ENCODE peak calls at places on chromosomes 3 and 15, in six cellular contexts. O is ACHN; A is fibroblast of lung; H is CD4-positive, CD25-positive, alpha-beta regulatory T cell; F is aorta; X is A172. T is an unnamed sample.

GRCh38 chr3:181623924-181624694 is 87.6 kb upstream of the SOX2 start:
- DNase-seq in O (peak), A (no peak), H (no peak), F (no peak), X (peak), T (peak)

GRCh38 chr3:27145719-27146118 is 223.5 kb downstream of the NEK10 start:
- DNase-seq in O (no peak), A (no peak), H (no peak), F (no peak), X (no peak), T (no peak)

GRCh38 chr15:64379216-64379960 is 1.9 kb downstream of the PCLAF start:
- DNase-seq in O (no peak), A (no peak), H (no peak), F (no peak), X (no peak), T (no peak)

GRCh38 chr3:38140326-38141172 is 2.1 kb downstream of the MYD88 start:
- DNase-seq in O (no peak), A (no peak), H (no peak), F (no peak), X (no peak), T (no peak)

GRCh38 chr3:64508140-64508539 is 179.7 kb downstream of the ADAMTS9 start:
- DNase-seq in O (no peak), A (no peak), H (no peak), F (no peak), X (no peak), T (no peak)

GRCh38 chr15:69888406-69888805 is 209.3 kb downstream of the TLE3 start:
- DNase-seq in O (no peak), A (no peak), H (no peak), F (no peak), X (no peak), T (no peak)

GRCh38 chr3:129690406-129690805 is 83.9 kb upstream of the PLXND1 start:
- DNase-seq in O (peak), A (peak), H (peak), F (no peak), X (peak), T (peak)

GRCh38 chr3:10526366-10526765 is 21.0 kb upstream of the ATP2B2 start:
- DNase-seq in O (no peak), A (no peak), H (no peak), F (no peak), X (no peak), T (no peak)

GRCh38 chr3:108008931-108009635 is 81.7 kb downstream of the CD47 start:
- DNase-seq in O (peak), A (no peak), H (no peak), F (no peak), X (peak), T (peak)

GRCh38 chr3:169145551-169145950 is 518.0 kb downstream of the MECOM start:
- DNase-seq in O (no peak), A (no peak), H (no peak), F (no peak), X (no peak), T (no peak)

GRCh38 chr3:9976736-9977709 is 9.6 kb downstream of the EMC3 start:
- DNase-seq in O (peak), A (peak), H (no peak), F (peak), X (peak), T (peak)

GRCh38 chr3:57112206-57112605 is 51.7 kb downstream of the SPATA12 start:
- DNase-seq in O (peak), A (no peak), H (no peak), F (no peak), X (peak), T (no peak)

GRCh38 chr15:85751731-85752421 is 42.8 kb downstream of the KLHL25 start:
- DNase-seq in O (no peak), A (no peak), H (no peak), F (no peak), X (no peak), T (no peak)

GRCh38 chr3:23807161-23808015 is 1.6 kb downstream of the UBE2E1 start:
- DNase-seq in O (peak), A (peak), H (no peak), F (no peak), X (peak), T (no peak)

GRCh38 chr3:89787485-89787884 is 680.1 kb downstream of the EPHA3 start:
- DNase-seq in O (no peak), A (peak), H (no peak), F (no peak), X (no peak), T (no peak)

GRCh38 chr3:51221959-51222358 is 163.1 kb upstream of the MANF start:
- DNase-seq in O (no peak), A (no peak), H (no peak), F (no peak), X (no peak), T (no peak)

GRCh38 chr3:23662079-23662617 is 143.6 kb upstream of the UBE2E1 start:
- DNase-seq in O (no peak), A (no peak), H (no peak), F (no peak), X (no peak), T (no peak)

GRCh38 chr3:28576590-28577220 is 228.1 kb upstream of the AZI2 start:
- DNase-seq in O (no peak), A (no peak), H (no peak), F (no peak), X (no peak), T (no peak)

GRCh38 chr3:165545059-165545458 is 292.2 kb downstream of the BCHE start:
- DNase-seq in O (no peak), A (no peak), H (no peak), F (no peak), X (no peak), T (no peak)

GRCh38 chr3:188749010-188749617 is 422.7 kb upstream of the TPRG1 start:
- DNase-seq in O (peak), A (no peak), H (peak), F (no peak), X (peak), T (no peak)

GRCh38 chr3:115321396-115321795 is 174.3 kb upstream of the ZBTB20 start:
- DNase-seq in O (no peak), A (peak), H (no peak), F (no peak), X (peak), T (no peak)

GRCh38 chr3:54600441-54601204 is 327.2 kb downstream of the LRTM1 start:
- DNase-seq in O (no peak), A (no peak), H (no peak), F (no peak), X (no peak), T (no peak)

GRCh38 chr3:159447841-159448240 is 540.8 kb upstream of the IL12A start:
- DNase-seq in O (no peak), A (no peak), H (no peak), F (no peak), X (no peak), T (no peak)

GRCh38 chr15:57403946-57404345 is 27.6 kb downstream of the CGNL1 start:
- DNase-seq in O (no peak), A (no peak), H (no peak), F (no peak), X (no peak), T (no peak)

GRCh38 chr3:142958707-142959106 is 4.8 kb downstream of the PAQR9 start:
- DNase-seq in O (peak), A (no peak), H (no peak), F (no peak), X (peak), T (no peak)

T was measured in astrocyte of the cerebellum.